ENCODE peak calls at places on chromosome 1, in seven cellular contexts. One of them, this sample, is unnamed.
A peak's percentile ranks its signal among the peaks of the same experiment; 100 is the strongest.

GRCh38 chr1:177753655-177754054 is 216.2 kb downstream of the SEC16B start:
- DNase-seq in psoas muscle: no peak
- DNase-seq in GM12878: no peak
- DNase-seq in dorsolateral prefrontal cortex: no peak
- DNase-seq in HCT116: no peak
- DNase-seq in cardiac muscle cell: no peak
- DNase-seq in A549: no peak
- DNase-seq in this sample: no peak

GRCh38 chr1:21212126-21212525 is 35.4 kb upstream of the EIF4G3 start:
- DNase-seq in psoas muscle: no peak
- DNase-seq in GM12878: no peak
- DNase-seq in dorsolateral prefrontal cortex: no peak
- DNase-seq in HCT116: no peak
- DNase-seq in cardiac muscle cell: no peak
- DNase-seq in A549: no peak
- DNase-seq in this sample: peak; percentile 36

GRCh38 chr1:117879284-117879683 is 50.1 kb downstream of the GDAP2 start:
- DNase-seq in psoas muscle: no peak
- DNase-seq in GM12878: no peak
- DNase-seq in dorsolateral prefrontal cortex: no peak
- DNase-seq in HCT116: no peak
- DNase-seq in cardiac muscle cell: no peak
- DNase-seq in A549: no peak
- DNase-seq in this sample: no peak

GRCh38 chr1:180188679-180189175 is 34.1 kb downstream of the QSOX1 start:
- DNase-seq in psoas muscle: no peak
- DNase-seq in GM12878: no peak
- DNase-seq in dorsolateral prefrontal cortex: no peak
- DNase-seq in HCT116: no peak
- DNase-seq in cardiac muscle cell: no peak
- DNase-seq in A549: no peak
- DNase-seq in this sample: no peak

GRCh38 chr1:154104433-154105082 is 50.3 kb downstream of the NUP210L start:
- DNase-seq in psoas muscle: no peak
- DNase-seq in GM12878: no peak
- DNase-seq in dorsolateral prefrontal cortex: no peak
- DNase-seq in HCT116: no peak
- DNase-seq in cardiac muscle cell: no peak
- DNase-seq in A549: no peak
- DNase-seq in this sample: no peak

GRCh38 chr1:6961905-6962304 is 176.7 kb downstream of the CAMTA1 start:
- DNase-seq in psoas muscle: no peak
- DNase-seq in GM12878: no peak
- DNase-seq in dorsolateral prefrontal cortex: no peak
- DNase-seq in HCT116: no peak
- DNase-seq in cardiac muscle cell: peak; percentile 63
- DNase-seq in A549: no peak
- DNase-seq in this sample: no peak

GRCh38 chr1:58574816-58575215 is 2.2 kb downstream of the TACSTD2 start:
- DNase-seq in psoas muscle: no peak
- DNase-seq in GM12878: no peak
- DNase-seq in dorsolateral prefrontal cortex: no peak
- DNase-seq in HCT116: no peak
- DNase-seq in cardiac muscle cell: no peak
- DNase-seq in A549: no peak
- DNase-seq in this sample: no peak

GRCh38 chr1:94966033-94966432 is 39.1 kb upstream of the CNN3 start:
- DNase-seq in psoas muscle: no peak
- DNase-seq in GM12878: no peak
- DNase-seq in dorsolateral prefrontal cortex: no peak
- DNase-seq in HCT116: no peak
- DNase-seq in cardiac muscle cell: no peak
- DNase-seq in A549: no peak
- DNase-seq in this sample: no peak

GRCh38 chr1:224816062-224816461 is 113.4 kb upstream of the DNAH14 start:
- DNase-seq in psoas muscle: no peak
- DNase-seq in GM12878: no peak
- DNase-seq in dorsolateral prefrontal cortex: no peak
- DNase-seq in HCT116: no peak
- DNase-seq in cardiac muscle cell: no peak
- DNase-seq in A549: no peak
- DNase-seq in this sample: no peak

GRCh38 chr1:49226758-49227157 is 450.1 kb upstream of the BEND5 start:
- DNase-seq in psoas muscle: no peak
- DNase-seq in GM12878: no peak
- DNase-seq in dorsolateral prefrontal cortex: no peak
- DNase-seq in HCT116: no peak
- DNase-seq in cardiac muscle cell: no peak
- DNase-seq in A549: no peak
- DNase-seq in this sample: no peak

GRCh38 chr1:46173361-46173856 is 1.5 kb upstream of the TSPAN1 start:
- DNase-seq in psoas muscle: no peak
- DNase-seq in GM12878: no peak
- DNase-seq in dorsolateral prefrontal cortex: no peak
- DNase-seq in HCT116: no peak
- DNase-seq in cardiac muscle cell: no peak
- DNase-seq in A549: no peak
- DNase-seq in this sample: peak; percentile 38

DNA sequence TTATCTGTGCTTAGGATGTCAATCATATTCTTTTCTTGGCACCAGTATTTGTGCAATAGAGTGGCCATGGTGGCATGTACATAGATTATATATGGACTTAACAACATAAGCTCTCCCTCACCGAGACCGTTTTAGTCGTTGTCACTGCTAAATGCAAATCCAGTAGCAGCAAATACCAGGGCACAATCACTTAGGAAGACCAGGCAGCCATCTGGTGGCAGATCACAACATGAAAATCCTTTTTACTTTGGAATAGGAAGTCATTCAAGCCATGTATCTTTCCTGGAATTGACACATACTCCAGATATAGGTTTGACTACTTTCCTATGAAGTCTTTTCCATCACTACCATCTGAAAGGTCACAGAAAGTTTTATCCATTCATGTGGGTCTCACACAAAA is 53.2 kb upstream of the C1orf87 start:
- DNase-seq in psoas muscle: no peak
- DNase-seq in GM12878: no peak
- DNase-seq in dorsolateral prefrontal cortex: no peak
- DNase-seq in HCT116: no peak
- DNase-seq in cardiac muscle cell: no peak
- DNase-seq in A549: peak; percentile 7
- DNase-seq in this sample: no peak
- TF ChIP-seq CTCF in psoas muscle: peak; percentile 8
- TF ChIP-seq CTCF in GM12878: no peak
- TF ChIP-seq CTCF in dorsolateral prefrontal cortex: no peak
- TF ChIP-seq CTCF in HCT116: no peak
- TF ChIP-seq CTCF in cardiac muscle cell: no peak
- TF ChIP-seq CTCF in A549: no peak
- TF ChIP-seq CTCF in this sample: no peak

GRCh38 chr1:81799939-81800740 is 594 bp upstream of the ADGRL2 start:
- DNase-seq in psoas muscle: peak; percentile 71
- DNase-seq in GM12878: no peak
- DNase-seq in dorsolateral prefrontal cortex: no peak
- DNase-seq in HCT116: no peak
- DNase-seq in cardiac muscle cell: peak; percentile 86
- DNase-seq in A549: peak; percentile 55
- DNase-seq in this sample: peak; percentile 70
- H3K4me3 ChIP-seq in psoas muscle: peak overlapping the region; percentile 79
- H3K4me3 ChIP-seq in GM12878: no peak overlapping the region
- H3K4me3 ChIP-seq in dorsolateral prefrontal cortex: peak overlapping the region; percentile 79
- H3K4me3 ChIP-seq in HCT116: no peak overlapping the region
- H3K4me3 ChIP-seq in cardiac muscle cell: peak overlapping the region; percentile 94
- H3K4me3 ChIP-seq in A549: peak overlapping the region; percentile 73
- H3K4me3 ChIP-seq in this sample: peak overlapping the region; percentile 73

DNA sequence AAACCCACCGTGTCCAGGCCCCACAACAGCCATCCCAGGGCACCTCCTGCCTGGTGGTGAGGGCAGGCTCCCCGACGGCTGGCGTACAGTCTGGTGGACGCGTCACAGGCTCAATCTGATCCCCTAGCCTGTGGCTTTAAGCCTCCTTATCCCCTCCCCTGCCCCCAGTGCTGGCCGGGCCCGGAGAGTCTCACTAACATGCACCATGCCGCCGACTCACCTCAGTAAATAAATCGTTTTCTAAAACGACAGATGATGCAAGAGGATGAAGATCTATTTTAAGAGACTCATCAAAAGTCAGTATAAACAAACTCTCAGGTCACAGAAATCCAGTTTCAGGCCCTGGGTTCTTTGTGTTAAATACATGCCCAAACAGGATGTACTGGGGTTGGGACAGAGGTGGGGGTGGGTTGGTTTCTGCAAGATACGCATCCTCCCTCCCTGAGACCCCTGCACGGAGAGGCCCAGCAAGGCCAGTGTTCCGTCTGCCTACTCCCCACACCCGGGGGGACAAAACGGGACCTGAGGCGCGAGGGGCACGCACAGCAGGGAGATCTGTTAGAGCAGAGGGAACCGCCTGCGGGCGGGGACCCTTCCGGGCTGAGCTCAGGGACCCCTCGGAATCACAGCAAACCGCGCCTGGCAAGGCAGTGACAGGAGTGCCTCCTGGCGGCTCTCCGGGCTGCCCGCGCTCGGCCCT is 3.1 kb downstream of the PANK4 start:
- DNase-seq in psoas muscle: peak; percentile 80
- DNase-seq in GM12878: no peak
- DNase-seq in dorsolateral prefrontal cortex: no peak
- DNase-seq in HCT116: no peak
- DNase-seq in cardiac muscle cell: no peak
- DNase-seq in A549: no peak
- DNase-seq in this sample: no peak
- TF ChIP-seq CTCF in psoas muscle: no peak
- TF ChIP-seq CTCF in GM12878: no peak
- TF ChIP-seq CTCF in dorsolateral prefrontal cortex: no peak
- TF ChIP-seq CTCF in HCT116: no peak
- TF ChIP-seq CTCF in cardiac muscle cell: no peak
- TF ChIP-seq CTCF in A549: no peak
- TF ChIP-seq CTCF in this sample: no peak

DNA sequence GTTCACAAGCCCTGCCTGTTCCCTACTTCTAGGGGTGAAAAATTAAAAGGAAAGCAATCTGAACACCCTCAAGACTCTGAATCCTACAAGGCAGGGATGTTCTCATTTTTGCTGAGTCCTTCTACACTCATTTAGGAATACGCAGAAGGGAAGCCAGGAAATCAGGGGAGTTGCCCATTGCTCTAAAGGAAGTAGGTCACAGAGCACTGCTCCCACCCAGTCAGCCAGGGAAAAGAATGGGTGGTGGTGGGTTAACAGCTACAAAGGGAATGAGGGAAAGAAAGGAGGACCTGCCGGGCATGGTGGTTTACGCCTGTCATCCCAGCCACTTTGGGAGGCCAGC is 2.4 kb upstream of the CTTNBP2NL start:
- DNase-seq in psoas muscle: no peak
- DNase-seq in GM12878: no peak
- DNase-seq in dorsolateral prefrontal cortex: no peak
- DNase-seq in HCT116: no peak
- DNase-seq in cardiac muscle cell: no peak
- DNase-seq in A549: no peak
- DNase-seq in this sample: peak; percentile 65
- H3K4me3 ChIP-seq in psoas muscle: peak overlapping the region; percentile 35
- H3K4me3 ChIP-seq in GM12878: no peak overlapping the region
- H3K4me3 ChIP-seq in dorsolateral prefrontal cortex: peak overlapping the region; percentile 5
- H3K4me3 ChIP-seq in HCT116: no peak overlapping the region
- H3K4me3 ChIP-seq in cardiac muscle cell: no peak overlapping the region
- H3K4me3 ChIP-seq in A549: peak overlapping the region; percentile 28
- H3K4me3 ChIP-seq in this sample: peak overlapping the region; percentile 11

This sample was measured in foreskin fibroblast.